ENCODE peak calls at places on chromosomes 7 and 10, in seven cellular contexts. One of them, this sample, is unnamed.

GRCh38 chr10:70804424-70804814 is 11.3 kb upstream of the SGPL1 start:
- DNase-seq in A549: peak
- DNase-seq in Peyer's patch: no peak
- DNase-seq in astrocyte of the spinal cord: peak
- DNase-seq in spleen: no peak
- DNase-seq in endothelial cell: no peak
- DNase-seq in GM10248: no peak
- DNase-seq in this sample: no peak

GRCh38 chr10:60877777-60878120 is 66.2 kb downstream of the RHOBTB1 start:
- DNase-seq in A549: no peak
- DNase-seq in Peyer's patch: no peak
- DNase-seq in astrocyte of the spinal cord: no peak
- DNase-seq in spleen: no peak
- DNase-seq in endothelial cell: no peak
- DNase-seq in GM10248: no peak
- DNase-seq in this sample: no peak

GRCh38 chr7:8035190-8035589 is 66.6 kb downstream of the GLCCI1 start:
- DNase-seq in A549: no peak
- DNase-seq in Peyer's patch: no peak
- DNase-seq in astrocyte of the spinal cord: no peak
- DNase-seq in spleen: no peak
- DNase-seq in endothelial cell: no peak
- DNase-seq in GM10248: no peak
- DNase-seq in this sample: no peak

GRCh38 chr7:73830872-73831655 is at the start of gene CLDN4:
- DNase-seq in A549: no peak
- DNase-seq in Peyer's patch: peak
- DNase-seq in astrocyte of the spinal cord: no peak
- DNase-seq in spleen: no peak
- DNase-seq in endothelial cell: no peak
- DNase-seq in GM10248: no peak
- DNase-seq in this sample: no peak

GRCh38 chr10:5775705-5776104 is 37.5 kb downstream of the GDI2 start:
- DNase-seq in A549: no peak
- DNase-seq in Peyer's patch: no peak
- DNase-seq in astrocyte of the spinal cord: no peak
- DNase-seq in spleen: peak
- DNase-seq in endothelial cell: no peak
- DNase-seq in GM10248: peak
- DNase-seq in this sample: peak

GRCh38 chr10:75395955-75396860 is 5.4 kb downstream of the ZNF503 start:
- DNase-seq in A549: no peak
- DNase-seq in Peyer's patch: peak
- DNase-seq in astrocyte of the spinal cord: peak
- DNase-seq in spleen: no peak
- DNase-seq in endothelial cell: peak
- DNase-seq in GM10248: no peak
- DNase-seq in this sample: no peak

GRCh38 chr10:30557884-30558283 is 71.7 kb downstream of the LYZL2 start:
- DNase-seq in A549: peak
- DNase-seq in Peyer's patch: no peak
- DNase-seq in astrocyte of the spinal cord: peak
- DNase-seq in spleen: no peak
- DNase-seq in endothelial cell: no peak
- DNase-seq in GM10248: no peak
- DNase-seq in this sample: peak

GRCh38 chr7:28754027-28754426 is 204.1 kb downstream of the TRIL start:
- DNase-seq in A549: no peak
- DNase-seq in Peyer's patch: no peak
- DNase-seq in astrocyte of the spinal cord: peak
- DNase-seq in spleen: no peak
- DNase-seq in endothelial cell: no peak
- DNase-seq in GM10248: peak
- DNase-seq in this sample: no peak

GRCh38 chr10:31075434-31075833 is 43.8 kb upstream of the ZNF438 start:
- DNase-seq in A549: peak
- DNase-seq in Peyer's patch: no peak
- DNase-seq in astrocyte of the spinal cord: peak
- DNase-seq in spleen: no peak
- DNase-seq in endothelial cell: no peak
- DNase-seq in GM10248: no peak
- DNase-seq in this sample: no peak

GRCh38 chr7:135980665-135981180 is 3.6 kb upstream of the MTPN start:
- DNase-seq in A549: no peak
- DNase-seq in Peyer's patch: no peak
- DNase-seq in astrocyte of the spinal cord: peak
- DNase-seq in spleen: no peak
- DNase-seq in endothelial cell: no peak
- DNase-seq in GM10248: peak
- DNase-seq in this sample: peak

GRCh38 chr7:151060416-151061234 is 1.2 kb downstream of the SLC4A2 start:
- DNase-seq in A549: peak
- DNase-seq in Peyer's patch: no peak
- DNase-seq in astrocyte of the spinal cord: peak
- DNase-seq in spleen: no peak
- DNase-seq in endothelial cell: no peak
- DNase-seq in GM10248: no peak
- DNase-seq in this sample: no peak

GRCh38 chr10:44030132-44030531 is 354.8 kb downstream of the CXCL12 start:
- DNase-seq in A549: no peak
- DNase-seq in Peyer's patch: no peak
- DNase-seq in astrocyte of the spinal cord: no peak
- DNase-seq in spleen: no peak
- DNase-seq in endothelial cell: no peak
- DNase-seq in GM10248: peak
- DNase-seq in this sample: no peak

GRCh38 chr10:62817120-62817762 is 1.1 kb upstream of the EGR2 start:
- DNase-seq in A549: peak
- DNase-seq in Peyer's patch: peak
- DNase-seq in astrocyte of the spinal cord: peak
- DNase-seq in spleen: peak
- DNase-seq in endothelial cell: peak
- DNase-seq in GM10248: peak
- DNase-seq in this sample: peak

GRCh38 chr10:77505431-77506334 is 131.9 kb downstream of the KCNMA1 start:
- DNase-seq in A549: peak
- DNase-seq in Peyer's patch: no peak
- DNase-seq in astrocyte of the spinal cord: peak
- DNase-seq in spleen: no peak
- DNase-seq in endothelial cell: no peak
- DNase-seq in GM10248: no peak
- DNase-seq in this sample: no peak

GRCh38 chr10:14016011-14016536 is 314.6 kb downstream of the FRMD4A start:
- DNase-seq in A549: no peak
- DNase-seq in Peyer's patch: no peak
- DNase-seq in astrocyte of the spinal cord: no peak
- DNase-seq in spleen: no peak
- DNase-seq in endothelial cell: no peak
- DNase-seq in GM10248: no peak
- DNase-seq in this sample: peak

GRCh38 chr10:131261890-131262289 is 49.6 kb downstream of the TCERG1L start:
- DNase-seq in A549: no peak
- DNase-seq in Peyer's patch: no peak
- DNase-seq in astrocyte of the spinal cord: no peak
- DNase-seq in spleen: peak
- DNase-seq in endothelial cell: no peak
- DNase-seq in GM10248: no peak
- DNase-seq in this sample: no peak

GRCh38 chr10:71770789-71771188 is 2.5 kb downstream of the VSIR start:
- DNase-seq in A549: no peak
- DNase-seq in Peyer's patch: no peak
- DNase-seq in astrocyte of the spinal cord: no peak
- DNase-seq in spleen: peak
- DNase-seq in endothelial cell: no peak
- DNase-seq in GM10248: no peak
- DNase-seq in this sample: peak

GRCh38 chr7:2521952-2522591 is 2.5 kb downstream of the LFNG start:
- DNase-seq in A549: peak
- DNase-seq in Peyer's patch: peak
- DNase-seq in astrocyte of the spinal cord: no peak
- DNase-seq in spleen: peak
- DNase-seq in endothelial cell: peak
- DNase-seq in GM10248: no peak
- DNase-seq in this sample: peak

GRCh38 chr7:111735661-111736323 is 173.5 kb upstream of the IMMP2L start:
- DNase-seq in A549: peak
- DNase-seq in Peyer's patch: no peak
- DNase-seq in astrocyte of the spinal cord: peak
- DNase-seq in spleen: no peak
- DNase-seq in endothelial cell: peak
- DNase-seq in GM10248: peak
- DNase-seq in this sample: no peak

GRCh38 chr7:8638076-8638475 is 204.7 kb downstream of the NXPH1 start:
- DNase-seq in A549: no peak
- DNase-seq in Peyer's patch: no peak
- DNase-seq in astrocyte of the spinal cord: peak
- DNase-seq in spleen: no peak
- DNase-seq in endothelial cell: no peak
- DNase-seq in GM10248: no peak
- DNase-seq in this sample: no peak

GRCh38 chr10:80964955-80965614 is 427.4 kb downstream of the SH2D4B start:
- DNase-seq in A549: no peak
- DNase-seq in Peyer's patch: no peak
- DNase-seq in astrocyte of the spinal cord: no peak
- DNase-seq in spleen: no peak
- DNase-seq in endothelial cell: no peak
- DNase-seq in GM10248: peak
- DNase-seq in this sample: no peak

GRCh38 chr7:1593904-1594421 is 24.1 kb upstream of the PSMG3 start:
- DNase-seq in A549: no peak
- DNase-seq in Peyer's patch: no peak
- DNase-seq in astrocyte of the spinal cord: no peak
- DNase-seq in spleen: no peak
- DNase-seq in endothelial cell: no peak
- DNase-seq in GM10248: no peak
- DNase-seq in this sample: no peak

GRCh38 chr7:92880212-92881090 is 44.1 kb upstream of the CDK6 start:
- DNase-seq in A549: peak
- DNase-seq in Peyer's patch: no peak
- DNase-seq in astrocyte of the spinal cord: no peak
- DNase-seq in spleen: peak
- DNase-seq in endothelial cell: peak
- DNase-seq in GM10248: peak
- DNase-seq in this sample: no peak

GRCh38 chr7:120862987-120863386 is 5.0 kb upstream of the TSPAN12 start:
- DNase-seq in A549: no peak
- DNase-seq in Peyer's patch: no peak
- DNase-seq in astrocyte of the spinal cord: no peak
- DNase-seq in spleen: no peak
- DNase-seq in endothelial cell: no peak
- DNase-seq in GM10248: no peak
- DNase-seq in this sample: no peak

GRCh38 chr10:89338717-89339116 is 10.9 kb downstream of the IFIT3 start:
- DNase-seq in A549: no peak
- DNase-seq in Peyer's patch: no peak
- DNase-seq in astrocyte of the spinal cord: no peak
- DNase-seq in spleen: no peak
- DNase-seq in endothelial cell: no peak
- DNase-seq in GM10248: no peak
- DNase-seq in this sample: no peak
- TF ChIP-seq CTCF in A549: no peak
- TF ChIP-seq CTCF in Peyer's patch: no peak
- TF ChIP-seq CTCF in astrocyte of the spinal cord: no peak
- TF ChIP-seq CTCF in spleen: no peak
- TF ChIP-seq CTCF in endothelial cell: no peak
- TF ChIP-seq CTCF in GM10248: no peak
- TF ChIP-seq CTCF in this sample: no peak

GRCh38 chr7:96426027-96426426 is 104.1 kb upstream of the SLC25A13 start:
- DNase-seq in A549: no peak
- DNase-seq in Peyer's patch: no peak
- DNase-seq in astrocyte of the spinal cord: peak
- DNase-seq in spleen: no peak
- DNase-seq in endothelial cell: no peak
- DNase-seq in GM10248: no peak
- DNase-seq in this sample: no peak

GRCh38 chr7:96426685-96427084 is 104.8 kb upstream of the SLC25A13 start:
- DNase-seq in A549: no peak
- DNase-seq in Peyer's patch: no peak
- DNase-seq in astrocyte of the spinal cord: no peak
- DNase-seq in spleen: no peak
- DNase-seq in endothelial cell: no peak
- DNase-seq in GM10248: no peak
- DNase-seq in this sample: no peak

GRCh38 chr7:96430350-96430749 is 108.5 kb upstream of the SLC25A13 start:
- DNase-seq in A549: no peak
- DNase-seq in Peyer's patch: no peak
- DNase-seq in astrocyte of the spinal cord: no peak
- DNase-seq in spleen: no peak
- DNase-seq in endothelial cell: no peak
- DNase-seq in GM10248: no peak
- DNase-seq in this sample: no peak

GRCh38 chr7:96422388-96422787 is 100.5 kb upstream of the SLC25A13 start:
- DNase-seq in A549: no peak
- DNase-seq in Peyer's patch: no peak
- DNase-seq in astrocyte of the spinal cord: no peak
- DNase-seq in spleen: no peak
- DNase-seq in endothelial cell: no peak
- DNase-seq in GM10248: no peak
- DNase-seq in this sample: no peak

GRCh38 chr7:96427143-96427542 is 105.2 kb upstream of the SLC25A13 start:
- DNase-seq in A549: no peak
- DNase-seq in Peyer's patch: no peak
- DNase-seq in astrocyte of the spinal cord: no peak
- DNase-seq in spleen: no peak
- DNase-seq in endothelial cell: no peak
- DNase-seq in GM10248: no peak
- DNase-seq in this sample: no peak
- TF ChIP-seq CTCF in A549: no peak
- TF ChIP-seq CTCF in Peyer's patch: no peak
- TF ChIP-seq CTCF in astrocyte of the spinal cord: no peak
- TF ChIP-seq CTCF in spleen: no peak
- TF ChIP-seq CTCF in endothelial cell: no peak
- TF ChIP-seq CTCF in GM10248: no peak
- TF ChIP-seq CTCF in this sample: no peak

GRCh38 chr7:42247301-42247700 is 10.3 kb upstream of the GLI3 start:
- DNase-seq in A549: no peak
- DNase-seq in Peyer's patch: no peak
- DNase-seq in astrocyte of the spinal cord: peak
- DNase-seq in spleen: no peak
- DNase-seq in endothelial cell: no peak
- DNase-seq in GM10248: no peak
- DNase-seq in this sample: no peak
- TF ChIP-seq CTCF in A549: no peak
- TF ChIP-seq CTCF in Peyer's patch: no peak
- TF ChIP-seq CTCF in astrocyte of the spinal cord: peak
- TF ChIP-seq CTCF in spleen: no peak
- TF ChIP-seq CTCF in endothelial cell: no peak
- TF ChIP-seq CTCF in GM10248: no peak
- TF ChIP-seq CTCF in this sample: no peak

GRCh38 chr7:107751113-107751512 is 7.2 kb downstream of the CBLL1 start:
- DNase-seq in A549: no peak
- DNase-seq in Peyer's patch: no peak
- DNase-seq in astrocyte of the spinal cord: no peak
- DNase-seq in spleen: no peak
- DNase-seq in endothelial cell: no peak
- DNase-seq in GM10248: no peak
- DNase-seq in this sample: no peak

GRCh38 chr7:107758667-107759066 is 14.7 kb downstream of the CBLL1 start:
- DNase-seq in A549: no peak
- DNase-seq in Peyer's patch: no peak
- DNase-seq in astrocyte of the spinal cord: no peak
- DNase-seq in spleen: no peak
- DNase-seq in endothelial cell: no peak
- DNase-seq in GM10248: no peak
- DNase-seq in this sample: no peak

GRCh38 chr7:107754642-107755041 is 10.7 kb downstream of the CBLL1 start:
- DNase-seq in A549: no peak
- DNase-seq in Peyer's patch: no peak
- DNase-seq in astrocyte of the spinal cord: no peak
- DNase-seq in spleen: no peak
- DNase-seq in endothelial cell: no peak
- DNase-seq in GM10248: no peak
- DNase-seq in this sample: no peak
- TF ChIP-seq CTCF in A549: peak
- TF ChIP-seq CTCF in Peyer's patch: no peak
- TF ChIP-seq CTCF in astrocyte of the spinal cord: peak
- TF ChIP-seq CTCF in spleen: no peak
- TF ChIP-seq CTCF in endothelial cell: peak
- TF ChIP-seq CTCF in GM10248: no peak
- TF ChIP-seq CTCF in this sample: no peak

This sample was measured in CD14-positive monocyte.